ENCODE peak calls at places on chromosomes 13 and 19, in six cellular contexts. One of them, this sample, is unnamed.

GRCh38 chr13:31214379-31214778 is 14.6 kb downstream of the B3GLCT start:
- DNase-seq in hepatocyte: no peak
- DNase-seq in heart left ventricle: no peak
- DNase-seq in glutamatergic neuron: no peak
- DNase-seq in astrocyte: no peak
- DNase-seq in foreskin fibroblast: no peak
- DNase-seq in this sample: no peak

GRCh38 chr13:113178070-113178895 is 19.8 kb downstream of the PROZ start:
- DNase-seq in heart left ventricle: no peak
- DNase-seq in glutamatergic neuron: no peak
- DNase-seq in astrocyte: peak; percentile 97
- DNase-seq in hepatocyte: no peak
- DNase-seq in foreskin fibroblast: peak; percentile 90
- DNase-seq in this sample: no peak

GRCh38 chr19:28493881-28494280 is 719.1 kb downstream of the UQCRFS1 start:
- DNase-seq in heart left ventricle: no peak
- DNase-seq in hepatocyte: no peak
- DNase-seq in foreskin fibroblast: no peak
- DNase-seq in glutamatergic neuron: no peak
- DNase-seq in astrocyte: no peak
- DNase-seq in this sample: no peak

GRCh38 chr13:111337206-111337605 is 16.8 kb downstream of the TEX29 start:
- DNase-seq in foreskin fibroblast: peak; percentile 96
- DNase-seq in hepatocyte: peak; percentile 63
- DNase-seq in astrocyte: peak; percentile 85
- DNase-seq in heart left ventricle: no peak
- DNase-seq in glutamatergic neuron: no peak
- DNase-seq in this sample: peak; percentile 29

GRCh38 chr13:101579291-101579802 is 126.9 kb downstream of the ITGBL1 start:
- DNase-seq in astrocyte: peak; percentile 54
- DNase-seq in foreskin fibroblast: peak; percentile 47
- DNase-seq in hepatocyte: peak; percentile 19
- DNase-seq in glutamatergic neuron: peak; percentile 17
- DNase-seq in heart left ventricle: no peak
- DNase-seq in this sample: no peak

GRCh38 chr13:19810996-19811881 is 28.5 kb upstream of the PSPC1 start:
- DNase-seq in hepatocyte: no peak
- DNase-seq in glutamatergic neuron: no peak
- DNase-seq in astrocyte: no peak
- DNase-seq in heart left ventricle: no peak
- DNase-seq in foreskin fibroblast: no peak
- DNase-seq in this sample: no peak

GRCh38 chr19:49879243-49879960 is 1.9 kb downstream of the TBC1D17 start:
- DNase-seq in heart left ventricle: no peak
- DNase-seq in hepatocyte: no peak
- DNase-seq in glutamatergic neuron: no peak
- DNase-seq in foreskin fibroblast: no peak
- DNase-seq in astrocyte: no peak
- DNase-seq in this sample: no peak

GRCh38 chr19:38062959-38063786 is 156.2 kb downstream of the SIPA1L3 start:
- DNase-seq in hepatocyte: no peak
- DNase-seq in astrocyte: peak; percentile 31
- DNase-seq in foreskin fibroblast: peak; percentile 18
- DNase-seq in heart left ventricle: no peak
- DNase-seq in glutamatergic neuron: peak; percentile 57
- DNase-seq in this sample: no peak

GRCh38 chr19:498591-498950 is 2.3 kb downstream of the MADCAM1 start:
- DNase-seq in hepatocyte: peak; percentile 5
- DNase-seq in astrocyte: no peak
- DNase-seq in foreskin fibroblast: no peak
- DNase-seq in heart left ventricle: no peak
- DNase-seq in glutamatergic neuron: no peak
- DNase-seq in this sample: no peak

GRCh38 chr13:105518086-105518485 is 1017.4 kb downstream of the EFNB2 start:
- DNase-seq in glutamatergic neuron: no peak
- DNase-seq in foreskin fibroblast: peak; percentile 9
- DNase-seq in heart left ventricle: no peak
- DNase-seq in hepatocyte: no peak
- DNase-seq in astrocyte: peak; percentile 77
- DNase-seq in this sample: no peak

GRCh38 chr19:58575183-58576041 is 2.3 kb upstream of the MZF1 start:
- DNase-seq in hepatocyte: peak; percentile 97
- DNase-seq in astrocyte: peak; percentile 78
- DNase-seq in heart left ventricle: peak; percentile 91
- DNase-seq in glutamatergic neuron: peak; percentile 92
- DNase-seq in foreskin fibroblast: peak; percentile 89
- DNase-seq in this sample: peak; percentile 89

GRCh38 chr13:110617326-110618072 is 2.2 kb downstream of the NAXD start:
- DNase-seq in astrocyte: peak; percentile 77
- DNase-seq in foreskin fibroblast: peak; percentile 69
- DNase-seq in glutamatergic neuron: no peak
- DNase-seq in hepatocyte: peak; percentile 69
- DNase-seq in heart left ventricle: no peak
- DNase-seq in this sample: no peak

GRCh38 chr19:35518313-35518712 is 4.9 kb upstream of the DMKN start:
- DNase-seq in hepatocyte: peak; percentile 35
- DNase-seq in heart left ventricle: no peak
- DNase-seq in foreskin fibroblast: peak; percentile 95
- DNase-seq in glutamatergic neuron: no peak
- DNase-seq in astrocyte: peak; percentile 90
- DNase-seq in this sample: no peak

GRCh38 chr19:47302249-47302648 is 7.4 kb upstream of the C5AR1 start:
- DNase-seq in hepatocyte: no peak
- DNase-seq in astrocyte: no peak
- DNase-seq in foreskin fibroblast: no peak
- DNase-seq in glutamatergic neuron: no peak
- DNase-seq in heart left ventricle: no peak
- DNase-seq in this sample: no peak

GRCh38 chr19:617551-618246 is 15.6 kb downstream of the POLRMT start:
- DNase-seq in heart left ventricle: no peak
- DNase-seq in astrocyte: no peak
- DNase-seq in glutamatergic neuron: no peak
- DNase-seq in foreskin fibroblast: no peak
- DNase-seq in hepatocyte: no peak
- DNase-seq in this sample: no peak

GRCh38 chr13:23050126-23050525 is 130.7 kb upstream of the SGCG start:
- DNase-seq in foreskin fibroblast: no peak
- DNase-seq in hepatocyte: peak; percentile 33
- DNase-seq in glutamatergic neuron: no peak
- DNase-seq in astrocyte: no peak
- DNase-seq in heart left ventricle: no peak
- DNase-seq in this sample: no peak

GRCh38 chr19:17205237-17206140 is 9.7 kb upstream of the USE1 start:
- DNase-seq in hepatocyte: peak; percentile 77
- DNase-seq in heart left ventricle: peak; percentile 56
- DNase-seq in astrocyte: no peak
- DNase-seq in foreskin fibroblast: peak; percentile 37
- DNase-seq in glutamatergic neuron: peak; percentile 63
- DNase-seq in this sample: no peak

GRCh38 chr19:55460670-55461258 is 678 bp downstream of the ISOC2 start:
- DNase-seq in heart left ventricle: peak; percentile 90
- DNase-seq in foreskin fibroblast: peak; percentile 81
- DNase-seq in astrocyte: peak; percentile 69
- DNase-seq in hepatocyte: peak; percentile 91
- DNase-seq in glutamatergic neuron: peak; percentile 77
- DNase-seq in this sample: no peak

GRCh38 chr13:46354143-46355087 is 32.6 kb downstream of the RUBCNL start:
- DNase-seq in hepatocyte: no peak
- DNase-seq in astrocyte: peak; percentile 97
- DNase-seq in glutamatergic neuron: no peak
- DNase-seq in heart left ventricle: no peak
- DNase-seq in foreskin fibroblast: peak; percentile 84
- DNase-seq in this sample: no peak

GRCh38 chr19:30228726-30229523 is 143.3 kb upstream of the ZNF536 start:
- DNase-seq in astrocyte: no peak
- DNase-seq in glutamatergic neuron: peak; percentile 65
- DNase-seq in heart left ventricle: no peak
- DNase-seq in hepatocyte: peak; percentile 28
- DNase-seq in foreskin fibroblast: no peak
- DNase-seq in this sample: no peak

GRCh38 chr13:49560270-49561063 is 24.9 kb downstream of the RCBTB1 start:
- DNase-seq in heart left ventricle: no peak
- DNase-seq in glutamatergic neuron: no peak
- DNase-seq in hepatocyte: peak; percentile 66
- DNase-seq in foreskin fibroblast: no peak
- DNase-seq in astrocyte: no peak
- DNase-seq in this sample: no peak

GRCh38 chr19:18167975-18168645 is 5.5 kb upstream of the IFI30 start:
- DNase-seq in glutamatergic neuron: peak; percentile 73
- DNase-seq in foreskin fibroblast: no peak
- DNase-seq in hepatocyte: peak; percentile 63
- DNase-seq in astrocyte: no peak
- DNase-seq in heart left ventricle: peak; percentile 46
- DNase-seq in this sample: no peak

GRCh38 chr19:2552859-2553258 is 76.9 kb downstream of the GADD45B start:
- DNase-seq in foreskin fibroblast: no peak
- DNase-seq in glutamatergic neuron: no peak
- DNase-seq in astrocyte: no peak
- DNase-seq in hepatocyte: no peak
- DNase-seq in heart left ventricle: no peak
- DNase-seq in this sample: no peak

GRCh38 chr19:11684987-11685675 is 53.6 kb downstream of the ZNF823 start:
- DNase-seq in hepatocyte: no peak
- DNase-seq in astrocyte: no peak
- DNase-seq in glutamatergic neuron: no peak
- DNase-seq in foreskin fibroblast: no peak
- DNase-seq in heart left ventricle: no peak
- DNase-seq in this sample: no peak

GRCh38 chr19:18304496-18305312 is 18.2 kb downstream of the LSM4 start:
- DNase-seq in astrocyte: peak; percentile 70
- DNase-seq in hepatocyte: peak; percentile 94
- DNase-seq in foreskin fibroblast: peak; percentile 87
- DNase-seq in glutamatergic neuron: peak; percentile 65
- DNase-seq in heart left ventricle: peak; percentile 91
- DNase-seq in this sample: no peak

GRCh38 chr13:112971288-112971643 is 2.3 kb downstream of the MCF2L start:
- DNase-seq in hepatocyte: no peak
- DNase-seq in astrocyte: no peak
- DNase-seq in glutamatergic neuron: no peak
- DNase-seq in heart left ventricle: no peak
- DNase-seq in foreskin fibroblast: no peak
- DNase-seq in this sample: no peak

GRCh38 chr19:20315543-20315942 is 148.5 kb downstream of the ZNF486 start:
- DNase-seq in hepatocyte: no peak
- DNase-seq in astrocyte: no peak
- DNase-seq in heart left ventricle: no peak
- DNase-seq in glutamatergic neuron: no peak
- DNase-seq in foreskin fibroblast: no peak
- DNase-seq in this sample: no peak

GRCh38 chr13:101706651-101707050 is 254.2 kb downstream of the ITGBL1 start:
- DNase-seq in foreskin fibroblast: peak; percentile 99
- DNase-seq in heart left ventricle: no peak
- DNase-seq in glutamatergic neuron: no peak
- DNase-seq in hepatocyte: peak; percentile 5
- DNase-seq in astrocyte: peak; percentile 74
- DNase-seq in this sample: no peak

GRCh38 chr19:18809149-18809978 is 18.3 kb upstream of the COMP start:
- DNase-seq in heart left ventricle: no peak
- DNase-seq in astrocyte: peak; percentile 42
- DNase-seq in hepatocyte: peak; percentile 57
- DNase-seq in glutamatergic neuron: no peak
- DNase-seq in foreskin fibroblast: peak; percentile 82
- DNase-seq in this sample: no peak

GRCh38 chr19:14476663-14477401 is 1.7 kb upstream of the PTGER1 start:
- DNase-seq in foreskin fibroblast: peak; percentile 65
- DNase-seq in astrocyte: peak; percentile 68
- DNase-seq in hepatocyte: peak; percentile 66
- DNase-seq in heart left ventricle: no peak
- DNase-seq in glutamatergic neuron: peak; percentile 23
- DNase-seq in this sample: no peak

GRCh38 chr19:31529121-31529520 is 179.9 kb upstream of the TSHZ3 start:
- DNase-seq in foreskin fibroblast: no peak
- DNase-seq in heart left ventricle: no peak
- DNase-seq in astrocyte: no peak
- DNase-seq in hepatocyte: no peak
- DNase-seq in glutamatergic neuron: no peak
- DNase-seq in this sample: no peak

GRCh38 chr19:16202320-16203255 is 4.9 kb downstream of the AP1M1 start:
- DNase-seq in astrocyte: peak; percentile 23
- DNase-seq in hepatocyte: no peak
- DNase-seq in glutamatergic neuron: no peak
- DNase-seq in heart left ventricle: no peak
- DNase-seq in foreskin fibroblast: peak; percentile 20
- DNase-seq in this sample: no peak

GRCh38 chr19:16199275-16199932 is 1.7 kb downstream of the AP1M1 start:
- DNase-seq in foreskin fibroblast: no peak
- DNase-seq in glutamatergic neuron: no peak
- DNase-seq in hepatocyte: no peak
- DNase-seq in heart left ventricle: no peak
- DNase-seq in astrocyte: no peak
- DNase-seq in this sample: no peak

GRCh38 chr19:16200776-16201391 is 3.2 kb downstream of the AP1M1 start:
- DNase-seq in foreskin fibroblast: no peak
- DNase-seq in astrocyte: no peak
- DNase-seq in glutamatergic neuron: no peak
- DNase-seq in hepatocyte: no peak
- DNase-seq in heart left ventricle: no peak
- DNase-seq in this sample: no peak

GRCh38 chr19:16198363-16198636 is 589 bp downstream of the AP1M1 start:
- DNase-seq in hepatocyte: peak; percentile 50
- DNase-seq in foreskin fibroblast: no peak
- DNase-seq in heart left ventricle: no peak
- DNase-seq in glutamatergic neuron: peak; percentile 27
- DNase-seq in astrocyte: no peak
- DNase-seq in this sample: no peak

GRCh38 chr19:16200038-16200775 is 2.5 kb downstream of the AP1M1 start:
- DNase-seq in hepatocyte: peak; percentile 75
- DNase-seq in heart left ventricle: no peak
- DNase-seq in foreskin fibroblast: peak; percentile 38
- DNase-seq in astrocyte: no peak
- DNase-seq in glutamatergic neuron: no peak
- DNase-seq in this sample: no peak
- TF ChIP-seq CTCF in hepatocyte: peak; percentile 4
- TF ChIP-seq CTCF in heart left ventricle: no peak
- TF ChIP-seq CTCF in foreskin fibroblast: no peak
- TF ChIP-seq CTCF in astrocyte: no peak
- TF ChIP-seq CTCF in glutamatergic neuron: no peak
- TF ChIP-seq CTCF in this sample: no peak

GRCh38 chr19:53812335-53812734 is 11.8 kb downstream of the NLRP12 start:
- DNase-seq in hepatocyte: no peak
- DNase-seq in foreskin fibroblast: no peak
- DNase-seq in heart left ventricle: no peak
- DNase-seq in glutamatergic neuron: no peak
- DNase-seq in astrocyte: no peak
- DNase-seq in this sample: no peak
- TF ChIP-seq CTCF in hepatocyte: peak; percentile 16
- TF ChIP-seq CTCF in foreskin fibroblast: peak; percentile 16
- TF ChIP-seq CTCF in heart left ventricle: no peak
- TF ChIP-seq CTCF in glutamatergic neuron: no peak
- TF ChIP-seq CTCF in astrocyte: no peak
- TF ChIP-seq CTCF in this sample: peak; percentile 49

GRCh38 chr19:53865918-53866696 is 1.6 kb upstream of the MYADM start:
- DNase-seq in heart left ventricle: peak; percentile 87
- DNase-seq in astrocyte: no peak
- DNase-seq in foreskin fibroblast: peak; percentile 64
- DNase-seq in glutamatergic neuron: peak; percentile 82
- DNase-seq in hepatocyte: peak; percentile 91
- DNase-seq in this sample: peak; percentile 77
- TF ChIP-seq CTCF in heart left ventricle: no peak
- TF ChIP-seq CTCF in astrocyte: no peak
- TF ChIP-seq CTCF in foreskin fibroblast: no peak
- TF ChIP-seq CTCF in glutamatergic neuron: no peak
- TF ChIP-seq CTCF in hepatocyte: no peak
- TF ChIP-seq CTCF in this sample: no peak

GRCh38 chr13:72751220-72751619 is 23.5 kb downstream of the BORA start:
- DNase-seq in astrocyte: no peak
- DNase-seq in hepatocyte: no peak
- DNase-seq in heart left ventricle: no peak
- DNase-seq in foreskin fibroblast: no peak
- DNase-seq in glutamatergic neuron: no peak
- DNase-seq in this sample: no peak
- TF ChIP-seq CTCF in astrocyte: no peak
- TF ChIP-seq CTCF in hepatocyte: no peak
- TF ChIP-seq CTCF in heart left ventricle: no peak
- TF ChIP-seq CTCF in foreskin fibroblast: no peak
- TF ChIP-seq CTCF in glutamatergic neuron: no peak
- TF ChIP-seq CTCF in this sample: no peak

This sample was measured in type B pancreatic cell.